ENCODE peak calls at places on chromosomes 7 and 10, in eight cellular contexts. W is mesendoderm, M is AG04450, A is pancreas, J is right atrium auricular region, V is cardiac muscle cell, B is kidney, C is gastrocnemius medialis. N is an unnamed sample.

GRCh38 chr10:120456626-120457430 is at the start of gene PLPP4:
- DNase-seq in W (peak; percentile 49), M (no peak), A (no peak), J (no peak), V (peak; percentile 76), B (peak; percentile 71), C (no peak), N (no peak)

GRCh38 chr7:43465581-43466554 is 117.0 kb upstream of the STK17A start:
- DNase-seq in W (no peak), M (no peak), A (no peak), J (no peak), V (no peak), B (no peak), C (no peak), N (no peak)

GRCh38 chr10:14378387-14378960 is 47.8 kb upstream of the FRMD4A start:
- DNase-seq in W (peak; percentile 14), M (no peak), A (no peak), J (no peak), V (no peak), B (no peak), C (no peak), N (no peak)

GRCh38 chr10:61943699-61944444 is 42.4 kb downstream of the ARID5B start:
- DNase-seq in W (no peak), M (no peak), A (no peak), J (no peak), V (no peak), B (no peak), C (no peak), N (no peak)

GRCh38 chr7:151043959-151044358 is 4.4 kb upstream of the ASIC3 start:
- DNase-seq in W (no peak), M (no peak), A (no peak), J (no peak), V (no peak), B (peak; percentile 75), C (no peak), N (no peak)

GRCh38 chr7:141366098-141366621 is 185.1 kb upstream of the AGK start:
- DNase-seq in W (peak; percentile 77), M (no peak), A (no peak), J (no peak), V (no peak), B (no peak), C (no peak), N (no peak)

GRCh38 chr7:96973986-96974385 is 31.4 kb upstream of the DLX6 start:
- DNase-seq in W (peak; percentile 18), M (no peak), A (no peak), J (no peak), V (no peak), B (no peak), C (no peak), N (no peak)

GRCh38 chr10:94425942-94426341 is 23.6 kb downstream of the TBC1D12 start:
- DNase-seq in W (no peak), M (no peak), A (no peak), J (no peak), V (no peak), B (no peak), C (no peak), N (no peak)

GRCh38 chr7:127766831-127767489 is 115.0 kb downstream of the SND1 start:
- DNase-seq in W (no peak), M (no peak), A (no peak), J (no peak), V (no peak), B (no peak), C (no peak), N (no peak)

GRCh38 chr10:5485948-5486851 is 13.2 kb downstream of the CALML5 start:
- DNase-seq in W (no peak), M (no peak), A (no peak), J (no peak), V (no peak), B (no peak), C (no peak), N (no peak)

GRCh38 chr7:128166603-128167315 is 74.3 kb upstream of the LEP start:
- DNase-seq in W (peak; percentile 32), M (no peak), A (peak; percentile 37), J (no peak), V (peak; percentile 47), B (peak; percentile 78), C (no peak), N (no peak)

GRCh38 chr7:106220307-106220706 is 64.5 kb downstream of the NAMPT start:
- DNase-seq in W (no peak), M (no peak), A (no peak), J (no peak), V (no peak), B (no peak), C (no peak), N (no peak)

GRCh38 chr7:47651355-47652317 is 69.7 kb upstream of the TNS3 start:
- DNase-seq in W (no peak), M (peak; percentile 94), A (no peak), J (no peak), V (no peak), B (no peak), C (no peak), N (no peak)

GRCh38 chr7:150715293-150715692 is 1.1 kb upstream of the GIMAP1 start:
- DNase-seq in W (no peak), M (no peak), A (no peak), J (no peak), V (no peak), B (no peak), C (no peak), N (no peak)

GRCh38 chr10:50561816-50562215 is 61.9 kb downstream of the SGMS1 start:
- DNase-seq in W (no peak), M (no peak), A (no peak), J (no peak), V (no peak), B (no peak), C (no peak), N (no peak)

GRCh38 chr7:27873981-27874957 is 134.3 kb downstream of the TAX1BP1 start:
- DNase-seq in W (no peak), M (no peak), A (peak; percentile 88), J (no peak), V (no peak), B (peak; percentile 94), C (no peak), N (no peak)

GRCh38 chr7:26151953-26152781 is at the start of gene NFE2L3:
- DNase-seq in W (peak; percentile 86), M (no peak), A (peak; percentile 86), J (peak; percentile 61), V (peak; percentile 79), B (peak; percentile 91), C (no peak), N (no peak)

GRCh38 chr10:111319866-111320265 is 243.0 kb downstream of the ADRA2A start:
- DNase-seq in W (no peak), M (no peak), A (no peak), J (no peak), V (no peak), B (no peak), C (no peak), N (no peak)

GRCh38 chr10:71713135-71714040 is 6.2 kb downstream of the C10orf105 start:
- DNase-seq in W (peak; percentile 60), M (peak; percentile 55), A (peak; percentile 45), J (peak; percentile 95), V (no peak), B (peak; percentile 92), C (peak; percentile 35), N (no peak)

DNA sequence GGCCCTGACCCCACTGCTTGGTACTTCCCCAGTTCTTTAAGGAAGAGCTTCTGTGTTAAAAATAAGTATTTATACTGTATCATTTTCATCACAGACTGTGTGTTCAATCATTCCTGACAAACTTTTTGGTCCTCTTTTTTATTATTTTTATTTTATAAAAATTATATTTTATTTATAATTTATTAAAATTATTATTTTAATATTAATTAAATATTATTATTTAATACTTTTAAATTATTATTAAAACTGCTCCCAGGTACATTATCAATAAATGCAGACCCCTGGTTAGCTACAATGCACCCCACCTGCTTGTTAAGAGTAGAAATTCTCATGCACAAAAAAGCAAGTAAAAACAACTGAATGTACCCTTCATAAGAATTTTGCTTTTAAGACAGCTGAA is 172.0 kb downstream of the GLI3 start:
- DNase-seq in W (no peak), M (no peak), A (no peak), J (no peak), V (no peak), B (no peak), C (no peak), N (no peak)
- H3K27ac ChIP-seq in W (no peak overlapping the region), M (no peak overlapping the region), A (no peak overlapping the region), J (no peak overlapping the region), V (no peak overlapping the region), B (no peak overlapping the region), C (no peak overlapping the region), N (no peak overlapping the region)

DNA sequence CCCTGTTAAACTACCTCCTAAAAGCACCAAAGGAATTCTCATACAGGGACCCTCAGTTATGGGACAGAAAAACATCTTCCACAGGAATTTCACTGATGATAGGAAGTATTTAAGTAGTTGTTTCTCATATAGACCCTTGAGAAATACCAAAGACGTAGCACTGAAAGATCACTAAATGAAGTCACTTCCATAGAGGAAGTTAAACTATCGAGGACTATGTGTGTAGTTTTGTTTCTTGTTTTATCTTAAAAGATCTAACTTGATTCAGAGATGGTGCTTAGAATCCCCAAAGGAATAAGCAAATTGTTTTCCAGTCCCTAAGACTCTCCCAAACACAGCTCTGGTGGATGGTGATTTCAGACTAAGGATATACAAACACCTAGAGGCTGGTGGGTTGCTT is 94.8 kb upstream of the AFAP1L2 start:
- DNase-seq in W (no peak), M (no peak), A (no peak), J (no peak), V (no peak), B (no peak), C (no peak), N (no peak)
- H3K27ac ChIP-seq in W (no peak overlapping the region), M (no peak overlapping the region), A (no peak overlapping the region), J (no peak overlapping the region), V (no peak overlapping the region), B (no peak overlapping the region), C (no peak overlapping the region), N (peak overlapping the region; percentile 74)

GRCh38 chr10:60175418-60175817 is 214.3 kb downstream of the ANK3 start:
- DNase-seq in W (peak; percentile 97), M (no peak), A (no peak), J (no peak), V (no peak), B (no peak), C (no peak), N (no peak)
- H3K27ac ChIP-seq in W (no peak overlapping the region), M (no peak overlapping the region), A (no peak overlapping the region), J (no peak overlapping the region), V (no peak overlapping the region), B (no peak overlapping the region), C (no peak overlapping the region), N (no peak overlapping the region)

GRCh38 chr7:139722604-139723003 is 55.2 kb downstream of the HIPK2 start:
- DNase-seq in W (no peak), M (no peak), A (no peak), J (no peak), V (no peak), B (no peak), C (no peak), N (no peak)
- H3K27ac ChIP-seq in W (no peak overlapping the region), M (no peak overlapping the region), A (no peak overlapping the region), J (no peak overlapping the region), V (no peak overlapping the region), B (peak overlapping the region; percentile 36), C (peak overlapping the region; percentile 86), N (peak overlapping the region; percentile 89)

GRCh38 chr10:89413398-89413912 is 913 bp upstream of the IFIT5 start:
- DNase-seq in W (no peak), M (no peak), A (no peak), J (no peak), V (no peak), B (no peak), C (no peak), N (no peak)
- H3K27ac ChIP-seq in W (no peak overlapping the region), M (no peak overlapping the region), A (peak overlapping the region; percentile 97), J (peak overlapping the region; percentile 95), V (no peak overlapping the region), B (peak overlapping the region; percentile 98), C (peak overlapping the region; percentile 82), N (peak overlapping the region; percentile 54)